ENCODE peak calls at places on chromosomes 13 and 19, in nine cellular contexts. One of them, this sample, is unnamed.

GRCh38 chr13:50701469-50701868 is 142.0 kb downstream of the DLEU7 start:
- DNase-seq in cardiac fibroblast: no peak
- DNase-seq in fibroblast of villous mesenchyme: no peak
- DNase-seq in cardiac muscle cell: no peak
- DNase-seq in nephron progenitor cell: no peak
- DNase-seq in GM03348: no peak
- DNase-seq in mesenchymal stem cell: no peak
- DNase-seq in foreskin fibroblast: no peak
- DNase-seq in A172: no peak
- DNase-seq in this sample: no peak

GRCh38 chr19:13095934-13096890 is 6.4 kb downstream of the LYL1 start:
- DNase-seq in cardiac fibroblast: no peak
- DNase-seq in fibroblast of villous mesenchyme: no peak
- DNase-seq in cardiac muscle cell: peak
- DNase-seq in nephron progenitor cell: peak
- DNase-seq in GM03348: no peak
- DNase-seq in mesenchymal stem cell: peak
- DNase-seq in foreskin fibroblast: no peak
- DNase-seq in A172: no peak
- DNase-seq in this sample: no peak

GRCh38 chr13:45439781-45440462 is 21.7 kb upstream of the SLC25A30 start:
- DNase-seq in cardiac fibroblast: peak
- DNase-seq in fibroblast of villous mesenchyme: no peak
- DNase-seq in cardiac muscle cell: no peak
- DNase-seq in nephron progenitor cell: no peak
- DNase-seq in GM03348: no peak
- DNase-seq in mesenchymal stem cell: no peak
- DNase-seq in foreskin fibroblast: no peak
- DNase-seq in A172: no peak
- DNase-seq in this sample: no peak

GRCh38 chr19:45506991-45507863 is at the start of gene VASP:
- DNase-seq in cardiac fibroblast: peak
- DNase-seq in fibroblast of villous mesenchyme: peak
- DNase-seq in cardiac muscle cell: peak
- DNase-seq in nephron progenitor cell: peak
- DNase-seq in GM03348: peak
- DNase-seq in mesenchymal stem cell: peak
- DNase-seq in foreskin fibroblast: peak
- DNase-seq in A172: peak
- DNase-seq in this sample: peak

GRCh38 chr13:80903911-80904310 is 563.0 kb upstream of the SPRY2 start:
- DNase-seq in cardiac fibroblast: peak
- DNase-seq in fibroblast of villous mesenchyme: no peak
- DNase-seq in cardiac muscle cell: no peak
- DNase-seq in nephron progenitor cell: no peak
- DNase-seq in GM03348: no peak
- DNase-seq in mesenchymal stem cell: peak
- DNase-seq in foreskin fibroblast: no peak
- DNase-seq in A172: no peak
- DNase-seq in this sample: no peak

GRCh38 chr19:447816-448546 is 12.9 kb downstream of the SHC2 start:
- DNase-seq in cardiac fibroblast: no peak
- DNase-seq in fibroblast of villous mesenchyme: peak
- DNase-seq in cardiac muscle cell: peak
- DNase-seq in nephron progenitor cell: peak
- DNase-seq in GM03348: peak
- DNase-seq in mesenchymal stem cell: peak
- DNase-seq in foreskin fibroblast: no peak
- DNase-seq in A172: no peak
- DNase-seq in this sample: no peak

GRCh38 chr19:49861127-49861526 is 6.2 kb downstream of the PNKP start:
- DNase-seq in cardiac fibroblast: no peak
- DNase-seq in fibroblast of villous mesenchyme: no peak
- DNase-seq in cardiac muscle cell: no peak
- DNase-seq in nephron progenitor cell: peak
- DNase-seq in GM03348: no peak
- DNase-seq in mesenchymal stem cell: no peak
- DNase-seq in foreskin fibroblast: no peak
- DNase-seq in A172: peak
- DNase-seq in this sample: no peak

GRCh38 chr13:93460005-93460404 is 233.4 kb downstream of the GPC6 start:
- DNase-seq in cardiac fibroblast: no peak
- DNase-seq in fibroblast of villous mesenchyme: no peak
- DNase-seq in cardiac muscle cell: no peak
- DNase-seq in nephron progenitor cell: no peak
- DNase-seq in GM03348: no peak
- DNase-seq in mesenchymal stem cell: no peak
- DNase-seq in foreskin fibroblast: no peak
- DNase-seq in A172: no peak
- DNase-seq in this sample: no peak

GRCh38 chr13:47454986-47455385 is 546.1 kb downstream of the SUCLA2 start:
- DNase-seq in cardiac fibroblast: peak
- DNase-seq in fibroblast of villous mesenchyme: peak
- DNase-seq in cardiac muscle cell: no peak
- DNase-seq in nephron progenitor cell: no peak
- DNase-seq in GM03348: peak
- DNase-seq in mesenchymal stem cell: peak
- DNase-seq in foreskin fibroblast: peak
- DNase-seq in A172: no peak
- DNase-seq in this sample: no peak

GRCh38 chr19:37902668-37903067 is 3.7 kb downstream of the WDR87 start:
- DNase-seq in cardiac fibroblast: peak
- DNase-seq in fibroblast of villous mesenchyme: peak
- DNase-seq in cardiac muscle cell: peak
- DNase-seq in nephron progenitor cell: peak
- DNase-seq in GM03348: peak
- DNase-seq in mesenchymal stem cell: peak
- DNase-seq in foreskin fibroblast: peak
- DNase-seq in A172: peak
- DNase-seq in this sample: peak

GRCh38 chr19:8252922-8253589 is 43.9 kb downstream of the CERS4 start:
- DNase-seq in cardiac fibroblast: peak
- DNase-seq in fibroblast of villous mesenchyme: peak
- DNase-seq in cardiac muscle cell: peak
- DNase-seq in nephron progenitor cell: peak
- DNase-seq in GM03348: peak
- DNase-seq in mesenchymal stem cell: peak
- DNase-seq in foreskin fibroblast: peak
- DNase-seq in A172: peak
- DNase-seq in this sample: peak

GRCh38 chr13:106375085-106375484 is 160.4 kb downstream of the EFNB2 start:
- DNase-seq in cardiac fibroblast: no peak
- DNase-seq in fibroblast of villous mesenchyme: no peak
- DNase-seq in cardiac muscle cell: no peak
- DNase-seq in nephron progenitor cell: no peak
- DNase-seq in GM03348: no peak
- DNase-seq in mesenchymal stem cell: no peak
- DNase-seq in foreskin fibroblast: no peak
- DNase-seq in A172: no peak
- DNase-seq in this sample: no peak

GRCh38 chr19:50444059-50444458 is 11.4 kb downstream of the MYBPC2 start:
- DNase-seq in cardiac fibroblast: no peak
- DNase-seq in fibroblast of villous mesenchyme: no peak
- DNase-seq in cardiac muscle cell: no peak
- DNase-seq in nephron progenitor cell: no peak
- DNase-seq in GM03348: no peak
- DNase-seq in mesenchymal stem cell: no peak
- DNase-seq in foreskin fibroblast: no peak
- DNase-seq in A172: no peak
- DNase-seq in this sample: no peak

GRCh38 chr13:73975767-73976166 is 158.4 kb downstream of the KLF12 start:
- DNase-seq in cardiac fibroblast: no peak
- DNase-seq in fibroblast of villous mesenchyme: no peak
- DNase-seq in cardiac muscle cell: no peak
- DNase-seq in nephron progenitor cell: no peak
- DNase-seq in GM03348: no peak
- DNase-seq in mesenchymal stem cell: no peak
- DNase-seq in foreskin fibroblast: no peak
- DNase-seq in A172: no peak
- DNase-seq in this sample: no peak

GRCh38 chr13:45702088-45702487 is at the start of gene CBY2:
- DNase-seq in cardiac fibroblast: no peak
- DNase-seq in fibroblast of villous mesenchyme: no peak
- DNase-seq in cardiac muscle cell: no peak
- DNase-seq in nephron progenitor cell: no peak
- DNase-seq in GM03348: no peak
- DNase-seq in mesenchymal stem cell: no peak
- DNase-seq in foreskin fibroblast: no peak
- DNase-seq in A172: no peak
- DNase-seq in this sample: no peak

GRCh38 chr19:35774274-35775045 is 904 bp upstream of the ARHGAP33 start:
- DNase-seq in cardiac fibroblast: no peak
- DNase-seq in fibroblast of villous mesenchyme: no peak
- DNase-seq in cardiac muscle cell: no peak
- DNase-seq in nephron progenitor cell: no peak
- DNase-seq in GM03348: no peak
- DNase-seq in mesenchymal stem cell: no peak
- DNase-seq in foreskin fibroblast: no peak
- DNase-seq in A172: no peak
- DNase-seq in this sample: peak

GRCh38 chr13:50589139-50589538 is 254.4 kb downstream of the DLEU7 start:
- DNase-seq in cardiac fibroblast: peak
- DNase-seq in fibroblast of villous mesenchyme: peak
- DNase-seq in cardiac muscle cell: no peak
- DNase-seq in nephron progenitor cell: no peak
- DNase-seq in GM03348: peak
- DNase-seq in mesenchymal stem cell: peak
- DNase-seq in foreskin fibroblast: peak
- DNase-seq in A172: peak
- DNase-seq in this sample: no peak

GRCh38 chr13:33279898-33280549 is 5.5 kb downstream of the STARD13 start:
- DNase-seq in cardiac fibroblast: peak
- DNase-seq in fibroblast of villous mesenchyme: no peak
- DNase-seq in cardiac muscle cell: no peak
- DNase-seq in nephron progenitor cell: no peak
- DNase-seq in GM03348: peak
- DNase-seq in mesenchymal stem cell: peak
- DNase-seq in foreskin fibroblast: peak
- DNase-seq in A172: peak
- DNase-seq in this sample: peak

GRCh38 chr13:76879876-76880270 is 6.3 kb downstream of the KCTD12 start:
- DNase-seq in cardiac fibroblast: no peak
- DNase-seq in fibroblast of villous mesenchyme: no peak
- DNase-seq in cardiac muscle cell: no peak
- DNase-seq in nephron progenitor cell: no peak
- DNase-seq in GM03348: no peak
- DNase-seq in mesenchymal stem cell: no peak
- DNase-seq in foreskin fibroblast: no peak
- DNase-seq in A172: no peak
- DNase-seq in this sample: no peak

GRCh38 chr19:43438291-43439162 is 23.8 kb downstream of the TEX101 start:
- DNase-seq in cardiac fibroblast: peak
- DNase-seq in fibroblast of villous mesenchyme: peak
- DNase-seq in cardiac muscle cell: no peak
- DNase-seq in nephron progenitor cell: no peak
- DNase-seq in GM03348: peak
- DNase-seq in mesenchymal stem cell: no peak
- DNase-seq in foreskin fibroblast: peak
- DNase-seq in A172: peak
- DNase-seq in this sample: peak

GRCh38 chr13:43489168-43489730 is 297.5 kb downstream of the ENOX1 start:
- DNase-seq in cardiac fibroblast: no peak
- DNase-seq in fibroblast of villous mesenchyme: peak
- DNase-seq in cardiac muscle cell: no peak
- DNase-seq in nephron progenitor cell: no peak
- DNase-seq in GM03348: no peak
- DNase-seq in mesenchymal stem cell: no peak
- DNase-seq in foreskin fibroblast: peak
- DNase-seq in A172: no peak
- DNase-seq in this sample: no peak

GRCh38 chr13:59750860-59751259 is 412.9 kb downstream of the DIAPH3 start:
- DNase-seq in cardiac fibroblast: peak
- DNase-seq in fibroblast of villous mesenchyme: peak
- DNase-seq in cardiac muscle cell: peak
- DNase-seq in nephron progenitor cell: peak
- DNase-seq in GM03348: peak
- DNase-seq in mesenchymal stem cell: peak
- DNase-seq in foreskin fibroblast: peak
- DNase-seq in A172: no peak
- DNase-seq in this sample: no peak

GRCh38 chr13:102907016-102907756 is 61.4 kb downstream of the ERCC5 start:
- DNase-seq in cardiac fibroblast: no peak
- DNase-seq in fibroblast of villous mesenchyme: peak
- DNase-seq in cardiac muscle cell: no peak
- DNase-seq in nephron progenitor cell: no peak
- DNase-seq in GM03348: no peak
- DNase-seq in mesenchymal stem cell: no peak
- DNase-seq in foreskin fibroblast: no peak
- DNase-seq in A172: no peak
- DNase-seq in this sample: no peak

GRCh38 chr13:40676007-40676406 is 9.6 kb upstream of the FOXO1 start:
- DNase-seq in cardiac fibroblast: no peak
- DNase-seq in fibroblast of villous mesenchyme: no peak
- DNase-seq in cardiac muscle cell: no peak
- DNase-seq in nephron progenitor cell: no peak
- DNase-seq in GM03348: no peak
- DNase-seq in mesenchymal stem cell: no peak
- DNase-seq in foreskin fibroblast: no peak
- DNase-seq in A172: no peak
- DNase-seq in this sample: no peak

GRCh38 chr13:64662887-64663593 is 2567.1 kb downstream of the PCDH9 start:
- DNase-seq in cardiac fibroblast: no peak
- DNase-seq in fibroblast of villous mesenchyme: no peak
- DNase-seq in cardiac muscle cell: no peak
- DNase-seq in nephron progenitor cell: no peak
- DNase-seq in GM03348: no peak
- DNase-seq in mesenchymal stem cell: no peak
- DNase-seq in foreskin fibroblast: no peak
- DNase-seq in A172: no peak
- DNase-seq in this sample: no peak

GRCh38 chr19:38304866-38305429 is 897 bp downstream of the C19orf33 start:
- DNase-seq in cardiac fibroblast: no peak
- DNase-seq in fibroblast of villous mesenchyme: peak
- DNase-seq in cardiac muscle cell: peak
- DNase-seq in nephron progenitor cell: peak
- DNase-seq in GM03348: no peak
- DNase-seq in mesenchymal stem cell: no peak
- DNase-seq in foreskin fibroblast: no peak
- DNase-seq in A172: peak
- DNase-seq in this sample: peak

GRCh38 chr19:10612515-10613119 is 12.7 kb upstream of the SLC44A2 start:
- DNase-seq in cardiac fibroblast: no peak
- DNase-seq in fibroblast of villous mesenchyme: no peak
- DNase-seq in cardiac muscle cell: no peak
- DNase-seq in nephron progenitor cell: no peak
- DNase-seq in GM03348: peak
- DNase-seq in mesenchymal stem cell: no peak
- DNase-seq in foreskin fibroblast: no peak
- DNase-seq in A172: no peak
- DNase-seq in this sample: no peak

GRCh38 chr13:99656843-99657506 is 155.7 kb downstream of the TM9SF2 start:
- DNase-seq in cardiac fibroblast: no peak
- DNase-seq in fibroblast of villous mesenchyme: no peak
- DNase-seq in cardiac muscle cell: no peak
- DNase-seq in nephron progenitor cell: no peak
- DNase-seq in GM03348: no peak
- DNase-seq in mesenchymal stem cell: no peak
- DNase-seq in foreskin fibroblast: no peak
- DNase-seq in A172: no peak
- DNase-seq in this sample: no peak

GRCh38 chr19:46376241-46377153 is 29.6 kb downstream of the PPP5C start:
- DNase-seq in cardiac fibroblast: no peak
- DNase-seq in fibroblast of villous mesenchyme: no peak
- DNase-seq in cardiac muscle cell: no peak
- DNase-seq in nephron progenitor cell: no peak
- DNase-seq in GM03348: no peak
- DNase-seq in mesenchymal stem cell: no peak
- DNase-seq in foreskin fibroblast: no peak
- DNase-seq in A172: no peak
- DNase-seq in this sample: no peak

This sample was measured in SW480.